ENCODE peak calls at places on chromosome 14, in eight cellular contexts. One of them, this sample, is unnamed.

GRCh38 chr14:105891221-105891602 is 364.8 kb downstream of the TMEM121 start:
- DNase-seq in AG09319: no peak
- DNase-seq in astrocyte of the cerebellum: no peak
- DNase-seq in HepG2: no peak
- DNase-seq in epithelial cell of esophagus: no peak
- DNase-seq in neuronal stem cell: no peak
- DNase-seq in small intestine: no peak
- DNase-seq in CD8-positive, alpha-beta T cell: no peak
- DNase-seq in this sample: no peak

GRCh38 chr14:33120341-33120740 is 181.7 kb downstream of the NPAS3 start:
- DNase-seq in AG09319: no peak
- DNase-seq in astrocyte of the cerebellum: no peak
- DNase-seq in HepG2: no peak
- DNase-seq in epithelial cell of esophagus: peak; percentile 91
- DNase-seq in neuronal stem cell: no peak
- DNase-seq in small intestine: no peak
- DNase-seq in CD8-positive, alpha-beta T cell: no peak
- DNase-seq in this sample: no peak

GRCh38 chr14:52077261-52077984 is 8.6 kb upstream of the NID2 start:
- DNase-seq in AG09319: no peak
- DNase-seq in astrocyte of the cerebellum: no peak
- DNase-seq in HepG2: no peak
- DNase-seq in epithelial cell of esophagus: no peak
- DNase-seq in neuronal stem cell: no peak
- DNase-seq in small intestine: no peak
- DNase-seq in CD8-positive, alpha-beta T cell: no peak
- DNase-seq in this sample: no peak

GRCh38 chr14:73173092-73173735 is 36.9 kb downstream of the PSEN1 start:
- DNase-seq in AG09319: peak; percentile 31
- DNase-seq in astrocyte of the cerebellum: peak; percentile 59
- DNase-seq in HepG2: peak; percentile 24
- DNase-seq in epithelial cell of esophagus: peak; percentile 55
- DNase-seq in neuronal stem cell: peak; percentile 6
- DNase-seq in small intestine: peak; percentile 23
- DNase-seq in CD8-positive, alpha-beta T cell: no peak
- DNase-seq in this sample: no peak

GRCh38 chr14:56687123-56687522 is 107.5 kb downstream of the TMEM260 start:
- DNase-seq in AG09319: no peak
- DNase-seq in astrocyte of the cerebellum: no peak
- DNase-seq in HepG2: no peak
- DNase-seq in epithelial cell of esophagus: no peak
- DNase-seq in neuronal stem cell: no peak
- DNase-seq in small intestine: no peak
- DNase-seq in CD8-positive, alpha-beta T cell: no peak
- DNase-seq in this sample: no peak

GRCh38 chr14:100573009-100573756 is 14.0 kb downstream of the BEGAIN start:
- DNase-seq in AG09319: no peak
- DNase-seq in astrocyte of the cerebellum: no peak
- DNase-seq in HepG2: no peak
- DNase-seq in epithelial cell of esophagus: no peak
- DNase-seq in neuronal stem cell: no peak
- DNase-seq in small intestine: no peak
- DNase-seq in CD8-positive, alpha-beta T cell: no peak
- DNase-seq in this sample: no peak

GRCh38 chr14:52179151-52179790 is 88.2 kb upstream of the PTGDR start:
- DNase-seq in AG09319: no peak
- DNase-seq in astrocyte of the cerebellum: no peak
- DNase-seq in HepG2: no peak
- DNase-seq in epithelial cell of esophagus: no peak
- DNase-seq in neuronal stem cell: no peak
- DNase-seq in small intestine: no peak
- DNase-seq in CD8-positive, alpha-beta T cell: no peak
- DNase-seq in this sample: no peak

GRCh38 chr14:103339561-103339960 is 5.5 kb downstream of the EIF5 start:
- DNase-seq in AG09319: no peak
- DNase-seq in astrocyte of the cerebellum: no peak
- DNase-seq in HepG2: no peak
- DNase-seq in epithelial cell of esophagus: no peak
- DNase-seq in neuronal stem cell: no peak
- DNase-seq in small intestine: no peak
- DNase-seq in CD8-positive, alpha-beta T cell: no peak
- DNase-seq in this sample: no peak

GRCh38 chr14:70425349-70425748 is 8.5 kb upstream of the SYNJ2BP start:
- DNase-seq in AG09319: no peak
- DNase-seq in astrocyte of the cerebellum: no peak
- DNase-seq in HepG2: no peak
- DNase-seq in epithelial cell of esophagus: no peak
- DNase-seq in neuronal stem cell: no peak
- DNase-seq in small intestine: no peak
- DNase-seq in CD8-positive, alpha-beta T cell: no peak
- DNase-seq in this sample: no peak

GRCh38 chr14:71244341-71244740 is 337.1 kb downstream of the PCNX1 start:
- DNase-seq in AG09319: no peak
- DNase-seq in astrocyte of the cerebellum: no peak
- DNase-seq in HepG2: no peak
- DNase-seq in epithelial cell of esophagus: no peak
- DNase-seq in neuronal stem cell: no peak
- DNase-seq in small intestine: no peak
- DNase-seq in CD8-positive, alpha-beta T cell: no peak
- DNase-seq in this sample: no peak

GRCh38 chr14:79354336-79354735 is 857.0 kb downstream of the DIO2 start:
- DNase-seq in AG09319: no peak
- DNase-seq in astrocyte of the cerebellum: no peak
- DNase-seq in HepG2: no peak
- DNase-seq in epithelial cell of esophagus: no peak
- DNase-seq in neuronal stem cell: no peak
- DNase-seq in small intestine: no peak
- DNase-seq in CD8-positive, alpha-beta T cell: no peak
- DNase-seq in this sample: no peak

GRCh38 chr14:98501836-98502235 is 770.2 kb downstream of the BCL11B start:
- DNase-seq in AG09319: no peak
- DNase-seq in astrocyte of the cerebellum: no peak
- DNase-seq in HepG2: no peak
- DNase-seq in epithelial cell of esophagus: no peak
- DNase-seq in neuronal stem cell: no peak
- DNase-seq in small intestine: no peak
- DNase-seq in CD8-positive, alpha-beta T cell: no peak
- DNase-seq in this sample: no peak

GRCh38 chr14:96065661-96066459 is 26.7 kb downstream of the C14orf132 start:
- DNase-seq in AG09319: no peak
- DNase-seq in astrocyte of the cerebellum: no peak
- DNase-seq in HepG2: no peak
- DNase-seq in epithelial cell of esophagus: no peak
- DNase-seq in neuronal stem cell: no peak
- DNase-seq in small intestine: no peak
- DNase-seq in CD8-positive, alpha-beta T cell: no peak
- DNase-seq in this sample: no peak

GRCh38 chr14:22452330-22452729 is 136.7 kb downstream of the DAD1 start:
- DNase-seq in AG09319: no peak
- DNase-seq in astrocyte of the cerebellum: no peak
- DNase-seq in HepG2: no peak
- DNase-seq in epithelial cell of esophagus: no peak
- DNase-seq in neuronal stem cell: no peak
- DNase-seq in small intestine: no peak
- DNase-seq in CD8-positive, alpha-beta T cell: no peak
- DNase-seq in this sample: no peak